ENCODE peak calls at places on chromosomes 7 and 10, in seven cellular contexts. W, J, F, K, Z, Q and S are unnamed samples.

GRCh38 chr7:30390872-30391646 is 87.5 kb downstream of the NOD1 start:
- DNase-seq in J (no peak), K (peak), W (no peak), F (no peak), Z (no peak), Q (no peak), S (no peak)

GRCh38 chr7:142557971-142558582 is 191.2 kb upstream of the PRSS1 start:
- DNase-seq in Q (no peak), Z (peak), F (peak), K (peak), W (peak), J (no peak), S (peak)

GRCh38 chr10:110783509-110784103 is 88.1 kb upstream of the PDCD4 start:
- DNase-seq in K (no peak), F (peak), W (no peak), J (no peak), Z (no peak), Q (no peak), S (no peak)

GRCh38 chr7:6430271-6430940 is 17.3 kb downstream of the DAGLB start:
- DNase-seq in J (no peak), F (no peak), W (no peak), K (peak), Z (no peak), Q (no peak), S (peak)

GRCh38 chr7:15972767-15973362 is 286.4 kb upstream of the MEOX2 start:
- DNase-seq in F (no peak), Q (no peak), W (no peak), J (no peak), Z (peak), K (no peak), S (no peak)

GRCh38 chr7:16564909-16565426 is 38.3 kb downstream of the LRRC72 start:
- DNase-seq in F (no peak), W (peak), K (no peak), J (no peak), Q (peak), Z (no peak), S (no peak)

GRCh38 chr10:122336332-122336731 is 38.2 kb upstream of the PLEKHA1 start:
- DNase-seq in W (no peak), F (no peak), K (no peak), Z (no peak), Q (no peak), J (no peak), S (no peak)

GRCh38 chr10:30413996-30414576 is 19.9 kb upstream of the MAP3K8 start:
- DNase-seq in Z (no peak), J (no peak), W (no peak), F (no peak), Q (no peak), K (no peak), S (no peak)

GRCh38 chr10:33333260-33334169 is 952 bp downstream of the NRP1 start:
- DNase-seq in K (no peak), W (peak), Q (no peak), Z (peak), F (no peak), J (no peak), S (peak)

GRCh38 chr7:6149996-6150395 is 118.8 kb downstream of the ANKRD61 start:
- DNase-seq in Q (no peak), J (peak), W (no peak), F (no peak), Z (no peak), K (no peak), S (no peak)

GRCh38 chr7:107995184-107996071 is 7.5 kb downstream of the LAMB1 start:
- DNase-seq in W (peak), K (peak), Z (no peak), F (no peak), Q (peak), J (no peak), S (no peak)

GRCh38 chr7:7696458-7697119 is 21.8 kb downstream of the RPA3 start:
- DNase-seq in K (no peak), Z (no peak), J (no peak), F (no peak), W (no peak), Q (no peak), S (no peak)

GRCh38 chr10:7179536-7179935 is 231.3 kb downstream of the SFMBT2 start:
- DNase-seq in Z (no peak), J (no peak), F (no peak), W (no peak), Q (no peak), K (no peak), S (no peak)

GRCh38 chr10:50513956-50514355 is 109.8 kb downstream of the SGMS1 start:
- DNase-seq in Z (no peak), F (no peak), K (no peak), J (no peak), Q (no peak), W (no peak), S (no peak)

GRCh38 chr10:46520381-46520780 is 36.1 kb downstream of the GPRIN2 start:
- DNase-seq in K (no peak), Z (peak), F (no peak), Q (no peak), W (peak), J (peak), S (no peak)

DNA sequence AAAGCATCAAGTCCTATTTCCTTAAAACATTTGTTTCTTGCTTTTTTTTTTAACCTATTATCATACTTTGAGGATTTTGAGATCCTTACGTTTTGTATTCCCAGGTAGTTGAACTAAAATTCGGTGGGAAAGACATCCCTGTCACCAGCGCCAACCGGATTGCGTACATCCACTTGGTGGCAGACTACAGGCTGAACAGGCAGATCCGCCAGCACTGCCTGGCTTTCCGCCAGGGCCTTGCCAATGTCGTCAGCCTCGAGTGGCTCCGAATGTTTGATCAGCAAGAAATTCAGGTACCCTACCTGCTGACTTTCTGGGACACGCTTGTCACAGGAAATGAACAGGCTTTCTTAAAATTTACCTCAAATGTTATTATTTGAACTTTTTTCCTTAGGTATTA is 83.0 kb upstream of the DNAJB6 start:
- DNase-seq in W (no peak), Z (peak), K (peak), F (no peak), J (peak), Q (no peak), S (peak)
- TF ChIP-seq CTCF in W (no peak), Z (no peak), K (no peak), F (no peak), J (no peak), Q (no peak), S (peak)

GRCh38 chr7:91098566-91098965 is 165.7 kb upstream of the FZD1 start:
- DNase-seq in Q (no peak), W (no peak), Z (no peak), J (no peak), K (no peak), F (no peak), S (no peak)
- TF ChIP-seq CTCF in Q (no peak), W (no peak), Z (no peak), J (no peak), K (no peak), F (no peak), S (no peak)

GRCh38 chr7:96415293-96415940 is 93.5 kb upstream of the SLC25A13 start:
- DNase-seq in Q (no peak), K (peak), J (no peak), W (peak), Z (no peak), F (no peak), S (no peak)
- TF ChIP-seq CTCF in Q (no peak), K (no peak), J (no peak), W (no peak), Z (no peak), F (peak), S (no peak)

DNA sequence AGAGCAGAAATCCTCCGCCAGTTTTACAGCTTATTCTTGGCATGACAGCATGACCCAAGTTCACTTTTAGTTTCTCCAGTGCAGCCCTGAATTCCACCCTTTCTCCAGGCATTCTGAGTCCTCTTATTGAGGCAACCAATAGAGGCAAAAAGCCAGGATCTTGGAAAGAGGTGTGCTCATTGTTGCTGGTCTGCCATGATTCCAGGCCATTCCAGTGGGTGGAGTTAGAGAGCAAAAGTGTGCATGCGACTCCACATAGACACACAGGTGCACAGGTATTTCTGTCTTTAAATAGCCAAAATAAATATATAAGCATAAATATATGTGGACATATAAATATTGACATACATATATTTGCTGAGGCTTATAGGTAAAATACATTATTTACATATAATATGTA is 224.7 kb upstream of the ADARB2 start:
- DNase-seq in Z (no peak), F (no peak), K (peak), W (no peak), J (no peak), Q (no peak), S (no peak)
- TF ChIP-seq CTCF in Z (no peak), F (no peak), K (peak), W (peak), J (no peak), Q (no peak), S (no peak)